ENCODE peak calls at places on chromosome 21, in ten cellular contexts. Q is cardiac muscle cell, I is heart right ventricle, L is pancreas, C is GM18507, O is naive B cell, R is NCI-H1092 treated with DMSO at 0.1 percent for 48 hours, Y is iris pigment epithelial cell, M is astrocyte of the spinal cord, H is upper lobe of right lung. W is an unnamed sample.

GRCh38 chr21:43703068-43703880 is 15.7 kb upstream of the PDXK start:
- DNase-seq in C (no peak), O (no peak), I (peak), Q (peak), H (no peak), L (no peak), Y (peak), R (no peak), M (peak), W (no peak)

GRCh38 chr21:33901421-33902288 is 13.9 kb downstream of the ATP5PO start:
- DNase-seq in R (peak), Q (peak), O (no peak), H (no peak), L (no peak), I (no peak), Y (peak), M (peak), C (no peak), W (no peak)

GRCh38 chr21:26795866-26796329 is 49.3 kb downstream of the ADAMTS1 start:
- DNase-seq in M (peak), I (no peak), C (no peak), Q (peak), H (no peak), L (no peak), Y (peak), O (no peak), R (peak), W (peak)

GRCh38 chr21:37117204-37117603 is 44.1 kb downstream of the TTC3 start:
- DNase-seq in C (no peak), H (no peak), L (no peak), Q (no peak), O (no peak), Y (no peak), I (no peak), R (no peak), M (no peak), W (no peak)

GRCh38 chr21:43657355-43658093 is 1.8 kb downstream of the HSF2BP start:
- DNase-seq in C (no peak), R (no peak), Y (no peak), O (no peak), H (no peak), Q (peak), M (no peak), L (peak), I (peak), W (no peak)

GRCh38 chr21:39660191-39660590 is 47.5 kb downstream of the B3GALT5 start:
- DNase-seq in Y (peak), O (no peak), L (no peak), M (peak), I (peak), R (peak), Q (peak), H (no peak), C (no peak), W (no peak)

GRCh38 chr21:26964379-26964778 is 2.5 kb downstream of the ADAMTS5 start:
- DNase-seq in Y (no peak), H (no peak), M (no peak), Q (peak), C (no peak), R (no peak), I (peak), L (no peak), O (no peak), W (no peak)

GRCh38 chr21:44569861-44570517 is 3.5 kb upstream of the KRTAP10-4 start:
- DNase-seq in H (peak), R (no peak), M (no peak), I (no peak), Q (no peak), L (no peak), Y (no peak), O (no peak), C (no peak), W (no peak)

GRCh38 chr21:44094832-44095231 is 12.4 kb upstream of the PWP2 start:
- DNase-seq in M (no peak), Y (no peak), L (no peak), Q (no peak), H (no peak), R (no peak), I (no peak), O (no peak), C (no peak), W (no peak)

GRCh38 chr21:46319192-46319591 is 4.5 kb downstream of the C21orf58 start:
- DNase-seq in L (no peak), C (no peak), Y (no peak), R (no peak), O (no peak), H (no peak), Q (no peak), I (no peak), M (no peak), W (no peak)

GRCh38 chr21:36255650-36256047 is 64.3 kb upstream of the MORC3 start:
- DNase-seq in Q (no peak), C (peak), Y (no peak), H (no peak), I (no peak), R (no peak), M (no peak), L (no peak), O (peak), W (no peak)

GRCh38 chr21:36691539-36692124 is 7.3 kb upstream of the SIM2 start:
- DNase-seq in R (no peak), M (no peak), Y (no peak), O (no peak), C (no peak), L (no peak), I (no peak), H (no peak), Q (no peak), W (no peak)

GRCh38 chr21:34865922-34866271 is 183.2 kb downstream of the RUNX1 start:
- DNase-seq in L (no peak), R (no peak), Y (no peak), I (no peak), H (no peak), Q (no peak), O (peak), M (no peak), C (no peak), W (no peak)

GRCh38 chr21:45364464-45365185 is 40.3 kb upstream of the COL18A1 start:
- DNase-seq in C (no peak), O (no peak), M (no peak), R (no peak), Y (peak), L (peak), H (no peak), I (no peak), Q (peak), W (no peak)

GRCh38 chr21:35400233-35400939 is 351.3 kb upstream of the RUNX1 start:
- DNase-seq in R (peak), L (no peak), M (peak), I (no peak), C (peak), O (peak), Y (peak), H (no peak), Q (peak), W (no peak)

GRCh38 chr21:32772281-32773047 is 909 bp upstream of the PAXBP1 start:
- DNase-seq in I (no peak), O (peak), Q (peak), L (no peak), C (peak), M (no peak), R (peak), Y (peak), H (no peak), W (no peak)

GRCh38 chr21:34822957-34823356 is 154.2 kb downstream of the CLIC6 start:
- DNase-seq in C (no peak), Q (peak), R (no peak), Y (peak), H (no peak), L (no peak), I (no peak), M (peak), O (no peak), W (no peak)

GRCh38 chr21:45317401-45318145 is 29.9 kb upstream of the POFUT2 start:
- DNase-seq in Y (peak), M (peak), C (no peak), H (peak), O (no peak), R (no peak), Q (peak), L (no peak), I (peak), W (no peak)

GRCh38 chr21:46226920-46227599 is 1.5 kb downstream of the LSS start:
- DNase-seq in C (no peak), M (peak), Y (peak), Q (peak), L (no peak), I (no peak), O (no peak), H (peak), R (no peak), W (peak)

W was measured in hippocampal formation.